ENCODE peak calls at places on chromosome 5, in six cellular contexts. D, M, Z, O, S and W are unnamed samples.

GRCh38 chr5:68505917-68506860 is 290.6 kb downstream of the PIK3R1 start:
- DNase-seq in D (no peak), M (peak), Z (no peak), O (peak), S (peak), W (no peak)

GRCh38 chr5:91223886-91224285 is 159.2 kb downstream of the ARRDC3 start:
- DNase-seq in D (no peak), M (peak), Z (no peak), O (peak), S (peak), W (no peak)

GRCh38 chr5:20601678-20602100 is 613.7 kb upstream of the CDH18 start:
- DNase-seq in D (no peak), M (no peak), Z (peak), O (peak), S (peak), W (no peak)

GRCh38 chr5:36156124-36156601 is 4.3 kb downstream of the SKP2 start:
- DNase-seq in D (no peak), M (peak), Z (peak), O (peak), S (peak), W (no peak)

GRCh38 chr5:147629196-147629595 is 119.3 kb upstream of the DPYSL3 start:
- DNase-seq in D (no peak), M (no peak), Z (no peak), O (no peak), S (no peak), W (no peak)

GRCh38 chr5:78522476-78523105 is 126.0 kb downstream of the LHFPL2 start:
- DNase-seq in D (no peak), M (no peak), Z (no peak), O (no peak), S (no peak), W (no peak)

GRCh38 chr5:96629774-96630173 is 32.4 kb upstream of the CAST start:
- DNase-seq in D (no peak), M (peak), Z (peak), O (peak), S (peak), W (no peak)

GRCh38 chr5:10470669-10471068 is 29.0 kb downstream of the ROPN1L start:
- DNase-seq in D (no peak), M (no peak), Z (no peak), O (no peak), S (no peak), W (no peak)

GRCh38 chr5:37552770-37553719 is 173.9 kb downstream of the WDR70 start:
- DNase-seq in D (no peak), M (peak), Z (peak), O (no peak), S (peak), W (no peak)

GRCh38 chr5:176611435-176611834 is 1.5 kb upstream of the GPRIN1 start:
- DNase-seq in D (peak), M (peak), Z (peak), O (peak), S (peak), W (no peak)

GRCh38 chr5:170863646-170864045 is 1.8 kb downstream of the RANBP17 start:
- DNase-seq in D (no peak), M (peak), Z (peak), O (peak), S (peak), W (no peak)

GRCh38 chr5:120550358-120550757 is 86.3 kb downstream of the PRR16 start:
- DNase-seq in D (no peak), M (peak), Z (no peak), O (no peak), S (no peak), W (no peak)

GRCh38 chr5:107361945-107362344 is 308.8 kb downstream of the EFNA5 start:
- DNase-seq in D (no peak), M (peak), Z (no peak), O (peak), S (peak), W (no peak)

GRCh38 chr5:75623846-75624245 is 12.6 kb downstream of the ANKDD1B start:
- DNase-seq in D (no peak), M (peak), Z (no peak), O (peak), S (no peak), W (no peak)

GRCh38 chr5:19902316-19902934 is 85.6 kb downstream of the CDH18 start:
- DNase-seq in D (no peak), M (no peak), Z (no peak), O (peak), S (peak), W (no peak)

GRCh38 chr5:179836225-179837019 is 15.7 kb downstream of the SQSTM1 start:
- DNase-seq in D (no peak), M (peak), Z (no peak), O (no peak), S (no peak), W (peak)

GRCh38 chr5:149403923-149404745 is 25.0 kb upstream of the IL17B start:
- DNase-seq in D (no peak), M (peak), Z (no peak), O (peak), S (no peak), W (no peak)

GRCh38 chr5:21094619-21095018 is 1106.6 kb upstream of the CDH18 start:
- DNase-seq in D (no peak), M (no peak), Z (no peak), O (no peak), S (no peak), W (no peak)

GRCh38 chr5:41641621-41642020 is 131.2 kb upstream of the PLCXD3 start:
- DNase-seq in D (no peak), M (peak), Z (no peak), O (no peak), S (peak), W (no peak)
- TF ChIP-seq CTCF in D (peak), M (peak), Z (peak), O (peak), S (peak), W (peak)

GRCh38 chr5:73444499-73445432 is 3.8 kb downstream of the FOXD1 start:
- DNase-seq in D (no peak), M (no peak), Z (no peak), O (no peak), S (no peak), W (no peak)
- TF ChIP-seq CTCF in D (peak), M (peak), Z (peak), O (peak), S (no peak), W (no peak)

GRCh38 chr5:43815504-43815903 is 212.5 kb downstream of the NNT start:
- DNase-seq in D (no peak), M (no peak), Z (no peak), O (no peak), S (no peak), W (no peak)
- TF ChIP-seq CTCF in D (no peak), M (no peak), Z (no peak), O (no peak), S (no peak), W (no peak)

GRCh38 chr5:73945505-73945904 is 319.5 kb downstream of the ARHGEF28 start:
- DNase-seq in D (no peak), M (no peak), Z (no peak), O (no peak), S (no peak), W (no peak)
- TF ChIP-seq CTCF in D (peak), M (no peak), Z (peak), O (peak), S (peak), W (peak)

DNA sequence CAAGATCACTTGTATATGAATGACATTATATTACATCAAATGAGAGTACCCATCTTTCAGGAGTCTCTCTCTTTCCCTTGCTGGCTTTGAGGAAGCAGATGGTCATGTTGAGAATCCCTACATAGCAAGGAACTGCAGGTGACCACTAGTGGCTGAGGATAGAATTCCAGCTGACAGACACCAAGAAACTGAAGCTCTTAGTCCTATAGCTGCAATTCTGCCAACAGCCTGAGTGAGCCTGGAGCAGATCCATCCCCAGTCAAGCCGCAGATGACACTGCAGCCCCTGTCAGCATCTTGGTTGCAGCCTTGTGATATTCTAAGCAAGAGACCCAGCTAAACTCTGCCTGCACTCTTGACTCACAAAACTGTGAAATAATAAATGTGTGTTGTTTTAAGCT is 531.5 kb downstream of the CSNK1G3 start:
- DNase-seq in D (no peak), M (no peak), Z (no peak), O (no peak), S (no peak), W (no peak)
- TF ChIP-seq CTCF in D (peak), M (no peak), Z (no peak), O (peak), S (peak), W (no peak)

DNA sequence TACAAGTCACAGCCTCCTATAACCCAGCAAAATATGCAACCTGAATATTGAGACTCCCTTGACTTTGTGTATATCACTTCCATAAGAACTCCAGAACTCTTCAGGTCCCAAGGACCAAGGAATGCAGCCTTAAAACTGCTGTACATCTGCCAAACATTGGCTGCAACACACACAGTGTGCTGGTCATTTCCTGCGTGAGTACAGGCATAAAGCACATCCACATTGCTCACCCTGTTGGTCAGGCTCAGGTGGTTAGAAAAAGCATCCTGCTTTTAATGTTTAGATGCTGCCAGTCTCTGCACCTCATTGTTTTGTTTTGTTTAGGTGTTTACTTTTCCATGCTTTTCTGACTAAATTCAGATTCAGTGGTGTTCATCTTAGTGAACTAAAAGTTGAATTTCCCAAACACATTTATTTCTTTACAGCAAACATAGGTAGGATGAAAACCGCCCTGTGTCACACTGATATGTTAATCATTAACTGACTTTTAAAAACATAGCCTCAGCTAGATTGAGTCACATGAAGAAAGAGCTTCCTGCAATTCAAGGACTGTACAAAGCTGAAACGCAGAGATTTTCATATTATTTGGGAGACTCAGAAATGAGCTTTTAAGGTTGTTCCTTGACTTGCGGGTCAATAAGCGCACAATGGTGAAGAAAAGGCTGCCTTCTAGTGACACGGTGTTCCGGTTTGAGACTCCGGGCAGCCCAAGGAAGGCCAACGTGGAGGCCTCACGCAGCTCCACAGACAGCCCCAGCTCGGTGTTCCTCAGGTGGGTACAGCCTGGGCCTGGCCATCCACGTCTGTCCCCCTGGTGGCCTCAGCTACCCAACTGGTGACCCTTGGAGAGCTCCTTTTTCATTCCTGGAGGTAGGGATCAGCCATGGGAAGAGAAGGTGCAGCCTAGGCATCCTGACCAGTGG is 52.2 kb upstream of the GRAMD2B start:
- DNase-seq in D (no peak), M (peak), Z (no peak), O (peak), S (peak), W (no peak)
- TF ChIP-seq CTCF in D (no peak), M (no peak), Z (no peak), O (peak), S (no peak), W (no peak)

DNA sequence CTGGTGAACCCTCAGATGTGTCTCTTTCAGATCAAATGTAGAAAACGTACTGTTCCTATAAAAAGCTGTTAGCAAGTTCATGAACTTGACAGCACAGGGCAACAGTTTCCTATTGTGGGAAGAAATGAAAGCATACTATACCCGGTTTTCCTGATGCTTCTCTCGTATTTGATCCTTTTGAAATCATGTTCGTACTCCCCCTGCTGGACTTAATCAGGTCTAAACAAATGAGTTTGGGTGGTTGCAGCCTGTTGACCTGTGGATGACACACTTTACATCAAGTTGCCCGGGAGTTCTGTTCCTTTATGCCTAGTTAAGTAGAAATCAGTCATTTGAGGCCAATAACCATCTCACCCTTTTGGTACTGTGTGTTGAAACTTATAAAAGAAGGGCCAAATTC is 1992.3 kb downstream of the MAT2B start:
- DNase-seq in D (no peak), M (peak), Z (no peak), O (no peak), S (peak), W (peak)
- TF ChIP-seq CTCF in D (peak), M (peak), Z (peak), O (no peak), S (no peak), W (peak)

GRCh38 chr5:142063376-142063775 is 45.2 kb upstream of the NDFIP1 start:
- DNase-seq in D (no peak), M (no peak), Z (no peak), O (no peak), S (no peak), W (no peak)

GRCh38 chr5:142056831-142057696 is 44.2 kb upstream of the GNPDA1 start:
- DNase-seq in D (peak), M (no peak), Z (no peak), O (no peak), S (no peak), W (no peak)

GRCh38 chr5:142057697-142058056 is 44.9 kb upstream of the GNPDA1 start:
- DNase-seq in D (no peak), M (no peak), Z (no peak), O (peak), S (no peak), W (no peak)

GRCh38 chr5:142063878-142064331 is 44.7 kb upstream of the NDFIP1 start:
- DNase-seq in D (peak), M (peak), Z (peak), O (no peak), S (peak), W (no peak)

DNA sequence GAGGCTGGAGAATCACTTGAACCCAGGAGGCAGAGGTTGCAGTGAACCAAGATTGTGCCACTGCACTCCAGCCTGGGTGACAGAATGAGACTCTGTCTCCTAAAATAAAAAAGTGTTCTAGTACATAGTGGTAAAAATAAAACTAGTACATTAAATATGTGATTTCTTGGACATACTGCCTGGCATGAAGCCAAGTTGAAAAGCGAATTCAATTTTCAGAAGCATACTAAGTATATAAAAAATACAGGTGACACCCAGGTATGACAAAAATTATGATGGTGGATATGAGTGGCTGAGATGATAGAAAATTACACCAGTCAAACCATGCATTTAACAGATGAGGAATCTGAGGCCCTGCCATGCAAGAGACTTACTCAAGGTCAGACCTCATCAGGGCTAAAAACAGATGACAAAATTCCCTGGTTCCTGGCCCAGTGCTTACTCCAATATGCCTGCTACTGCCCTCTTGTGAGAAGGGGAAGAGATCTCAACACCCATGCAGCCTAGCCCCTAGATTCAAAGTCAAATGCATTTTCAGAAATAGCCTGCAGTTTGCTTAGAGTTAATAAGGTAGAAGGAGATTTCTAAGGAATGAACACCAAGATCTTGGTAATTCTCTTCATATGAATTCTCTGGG is 46.6 kb upstream of the GNPDA1 start:
- DNase-seq in D (no peak), M (no peak), Z (no peak), O (no peak), S (peak), W (no peak)
- TF ChIP-seq CTCF in D (no peak), M (no peak), Z (peak), O (peak), S (peak), W (no peak)

DNA sequence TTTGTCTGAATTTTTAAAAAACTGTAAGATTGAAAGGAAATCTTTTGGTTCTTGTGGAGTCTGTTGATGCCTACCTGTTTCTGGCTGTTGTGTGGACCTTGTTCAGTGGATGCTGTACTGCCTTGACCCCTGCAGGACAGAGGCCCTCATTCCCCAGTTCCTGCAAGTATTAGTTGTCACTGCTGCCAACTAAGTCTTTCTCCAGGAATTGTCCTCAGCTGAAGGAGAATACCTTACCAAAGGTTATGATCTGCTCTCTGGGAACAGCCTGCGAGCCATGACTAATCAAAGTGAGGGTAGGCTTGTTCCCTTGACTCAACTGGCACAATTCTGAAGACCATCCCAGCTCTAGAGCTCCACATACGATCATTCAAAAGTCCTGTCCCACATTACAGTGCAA is 145.3 kb upstream of the FST start:
- DNase-seq in D (no peak), M (peak), Z (no peak), O (peak), S (peak), W (no peak)
- TF ChIP-seq CTCF in D (peak), M (peak), Z (peak), O (peak), S (peak), W (no peak)